ENCODE peak calls at places on chromosomes 4 and X, in four cellular contexts. V is GM12878, H is H1, P is NT2/D1. J is an unnamed sample.
A peak's percentile ranks its signal among the peaks of the same experiment; 100 is the strongest.

GRCh38 chr4:3426465-3427133 is 15.2 kb upstream of the HGFAC start:
- DNase-seq in V (no peak), H (no peak), P (no peak), J (no peak)

GRCh38 chr4:106981431-106981830 is 54.7 kb downstream of the DKK2 start:
- DNase-seq in V (no peak), H (peak; percentile 5), P (peak; percentile 8), J (no peak)

GRCh38 chr4:76224193-76224592 is 10.6 kb upstream of the SCARB2 start:
- DNase-seq in V (no peak), H (no peak), P (no peak), J (no peak)

GRCh38 chr4:8665406-8666360 is 73.1 kb downstream of the CPZ start:
- DNase-seq in V (no peak), H (no peak), P (no peak), J (no peak)

GRCh38 chrX:134459683-134460004 is 321 bp upstream of the HPRT1 start:
- DNase-seq in V (no peak), H (no peak), P (peak; percentile 3), J (peak; percentile 8)

GRCh38 chr4:138938371-138938699 is 77.2 kb upstream of the NOCT start:
- DNase-seq in V (no peak), H (no peak), P (peak; percentile 32), J (peak; percentile 27)

GRCh38 chr4:1775731-1776500 is 17.2 kb upstream of the FGFR3 start:
- DNase-seq in V (no peak), H (no peak), P (no peak), J (peak; percentile 46)

GRCh38 chr4:184250795-184251679 is 33.4 kb upstream of the ENPP6 start:
- DNase-seq in V (no peak), H (no peak), P (peak; percentile 39), J (peak; percentile 71)

GRCh38 chr4:110417151-110417550 is 58.8 kb upstream of the ENPEP start:
- DNase-seq in V (no peak), H (no peak), P (no peak), J (no peak)

GRCh38 chrX:10095698-10096432 is 60.9 kb upstream of the CLCN4 start:
- DNase-seq in V (no peak), H (no peak), P (no peak), J (no peak)

GRCh38 chrX:108415891-108416290 is 22.3 kb downstream of the COL4A6 start:
- DNase-seq in V (no peak), H (no peak), P (no peak), J (no peak)

GRCh38 chr4:119735136-119735770 is 106.6 kb upstream of the PDE5A start:
- DNase-seq in V (no peak), H (no peak), P (no peak), J (no peak)

GRCh38 chr4:185847352-185848078 is 35.5 kb upstream of the SORBS2 start:
- DNase-seq in V (no peak), H (no peak), P (no peak), J (peak; percentile 36)

GRCh38 chr4:25080571-25080970 is 49.8 kb upstream of the LGI2 start:
- DNase-seq in V (no peak), H (no peak), P (no peak), J (no peak)

GRCh38 chrX:34332336-34332735 is 200.2 kb upstream of the FAM47A start:
- DNase-seq in V (no peak), H (no peak), P (no peak), J (no peak)

GRCh38 chr4:184851200-184851541 is 25.4 kb upstream of the ACSL1 start:
- DNase-seq in V (peak; percentile 81), H (no peak), P (no peak), J (no peak)

GRCh38 chr4:125832161-125832560 is 517.4 kb downstream of the FAT4 start:
- DNase-seq in V (no peak), H (no peak), P (no peak), J (no peak)

GRCh38 chrX:107654778-107655761 is 26.8 kb downstream of the PRPS1 start:
- DNase-seq in V (no peak), H (peak; percentile 50), P (peak; percentile 71), J (peak; percentile 33)

GRCh38 chr4:128600410-128600809 is 209.1 kb upstream of the JADE1 start:
- DNase-seq in V (no peak), H (no peak), P (no peak), J (peak; percentile 33)

GRCh38 chr4:69167300-69167699 is 47.2 kb downstream of the UGT2B11 start:
- DNase-seq in V (no peak), H (no peak), P (no peak), J (no peak)

GRCh38 chr4:34009951-34010350 is 2234.4 kb downstream of the ARAP2 start:
- DNase-seq in V (no peak), H (no peak), P (no peak), J (no peak)

GRCh38 chr4:15702941-15703403 is at the start of gene BST1:
- DNase-seq in V (no peak), H (no peak), P (no peak), J (no peak)

GRCh38 chr4:74072739-74073138 is 26.3 kb downstream of the CXCL2 start:
- DNase-seq in V (no peak), H (no peak), P (no peak), J (no peak)

GRCh38 chr4:8575457-8575856 is 4.7 kb upstream of the GPR78 start:
- DNase-seq in V (no peak), H (no peak), P (no peak), J (no peak)

GRCh38 chrX:134237363-134237702 is 351 bp downstream of the CCDC160 start:
- DNase-seq in V (no peak), H (no peak), P (no peak), J (no peak)

GRCh38 chr4:161564230-161564834 is 599.5 kb downstream of the FSTL5 start:
- DNase-seq in V (no peak), H (no peak), P (no peak), J (no peak)

GRCh38 chr4:108950158-108950915 is 187.5 kb upstream of the ETNPPL start:
- DNase-seq in V (no peak), H (no peak), P (no peak), J (no peak)

GRCh38 chr4:152635876-152636275 is 43.9 kb downstream of the TMEM154 start:
- DNase-seq in V (no peak), H (no peak), P (no peak), J (no peak)

GRCh38 chr4:81215219-81215892 is at the start of gene PRKG2:
- DNase-seq in V (no peak), H (no peak), P (no peak), J (no peak)

GRCh38 chr4:159106636-159107035 is 3.8 kb downstream of the RAPGEF2 start:
- DNase-seq in V (no peak), H (no peak), P (no peak), J (no peak)

GRCh38 chr4:78683352-78683751 is 92.8 kb upstream of the BMP2K start:
- DNase-seq in V (no peak), H (no peak), P (no peak), J (no peak)

GRCh38 chrX:100720301-100720700 is 11.6 kb downstream of the SYTL4 start:
- DNase-seq in V (no peak), H (no peak), P (no peak), J (no peak)
- H3K4me3 ChIP-seq in V (no peak overlapping the region), H (no peak overlapping the region), P (no peak overlapping the region), J (no peak overlapping the region)

DNA sequence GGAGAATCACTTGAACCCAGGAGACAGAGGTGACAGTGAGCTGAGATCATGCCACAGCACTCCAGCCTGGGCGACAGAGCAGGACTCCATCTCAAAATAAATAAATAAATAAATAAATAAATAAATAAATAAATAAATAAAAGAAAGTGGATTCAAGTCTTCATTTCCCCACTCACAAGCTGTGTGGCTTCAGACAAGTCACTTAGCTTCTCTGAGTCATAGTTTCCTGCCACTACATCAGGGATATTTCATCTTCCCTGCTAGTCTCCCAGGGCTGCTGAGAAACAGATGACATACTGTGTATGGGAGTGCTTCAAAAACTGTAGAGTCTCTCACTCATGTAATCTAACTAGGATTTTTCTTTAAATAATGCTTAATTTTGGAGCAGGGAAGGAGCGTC is 37.2 kb downstream of the TBC1D9 start:
- DNase-seq in V (no peak), H (no peak), P (no peak), J (no peak)
- TF ChIP-seq SUZ12 in V (no peak), H (no peak), P (no peak), J (no peak)

GRCh38 chr4:169079942-169080827 is 70.1 kb upstream of the CBR4 start:
- DNase-seq in V (peak; percentile 51), H (no peak), P (no peak), J (peak; percentile 88)
- H3K4me3 ChIP-seq in V (peak overlapping the region; percentile 47), H (no peak overlapping the region), P (no peak overlapping the region), J (peak overlapping the region; percentile 28)

GRCh38 chr4:190015538-190016368 is 11.3 kb downstream of the FRG2 start:
- DNase-seq in V (no peak), H (no peak), P (no peak), J (no peak)

GRCh38 chr4:190016369-190017289 is 10.4 kb downstream of the FRG2 start:
- DNase-seq in V (no peak), H (no peak), P (no peak), J (no peak)

GRCh38 chr4:190018201-190018920 is 8.7 kb downstream of the FRG2 start:
- DNase-seq in V (no peak), H (no peak), P (no peak), J (no peak)

GRCh38 chr4:190017357-190018200 is 9.5 kb downstream of the FRG2 start:
- DNase-seq in V (no peak), H (no peak), P (no peak), J (no peak)

GRCh38 chr4:190014771-190015537 is 12.1 kb downstream of the FRG2 start:
- DNase-seq in V (no peak), H (no peak), P (no peak), J (no peak)
- TF ChIP-seq SUZ12 in V (no peak), H (peak; percentile 30), P (no peak), J (no peak)

GRCh38 chr4:173448557-173448918 is 49.6 kb upstream of the SCRG1 start:
- DNase-seq in V (no peak), H (no peak), P (no peak), J (no peak)
- H3K4me3 ChIP-seq in V (no peak overlapping the region), H (no peak overlapping the region), P (no peak overlapping the region), J (no peak overlapping the region)

DNA sequence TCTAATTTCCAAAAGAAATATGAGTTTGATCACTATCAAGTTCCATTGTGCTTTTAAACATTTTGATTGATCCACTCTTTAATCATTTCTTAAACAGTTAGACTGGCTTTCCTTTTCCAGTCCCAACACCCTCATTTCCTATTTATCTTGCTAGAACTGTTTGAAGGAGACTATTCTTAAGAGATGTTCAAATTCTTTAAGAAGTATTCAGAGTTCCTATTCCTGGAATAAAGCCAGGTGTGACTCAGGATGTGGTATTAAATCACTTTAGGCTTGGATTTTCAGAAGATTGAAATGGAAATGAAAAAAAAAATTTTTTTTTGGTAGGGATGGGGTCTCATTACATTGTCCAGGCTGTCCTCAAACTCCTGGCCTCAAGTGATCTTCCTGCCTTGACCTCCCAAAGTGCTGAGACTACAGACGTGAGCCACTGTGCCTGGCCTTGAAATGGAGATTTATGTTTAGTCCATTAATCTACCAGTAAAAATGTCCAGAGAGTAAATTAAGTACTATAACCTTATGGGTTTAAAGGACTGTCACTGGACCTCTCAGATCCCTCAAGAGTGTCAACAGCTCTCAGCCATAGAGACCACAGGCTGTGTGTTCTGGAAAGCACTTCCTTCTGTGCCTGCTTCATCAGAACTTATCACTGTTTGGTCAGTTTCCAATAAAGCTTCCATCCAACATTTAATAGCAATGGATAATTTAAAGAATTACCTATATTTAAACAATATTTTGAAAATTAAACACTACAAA is 90.7 kb downstream of the CDS1 start:
- DNase-seq in V (no peak), H (no peak), P (no peak), J (no peak)
- TF ChIP-seq SUZ12 in V (no peak), H (no peak), P (no peak), J (no peak)

GRCh38 chrX:19724409-19724808 is 163.0 kb downstream of the SH3KBP1 start:
- DNase-seq in V (no peak), H (no peak), P (no peak), J (no peak)
- H3K4me3 ChIP-seq in V (no peak overlapping the region), H (no peak overlapping the region), P (no peak overlapping the region), J (no peak overlapping the region)

GRCh38 chrX:22090181-22090580 is 58.1 kb downstream of the PHEX start:
- DNase-seq in V (no peak), H (no peak), P (no peak), J (no peak)
- TF ChIP-seq SUZ12 in V (no peak), H (no peak), P (no peak), J (no peak)